ENCODE peak calls at places on chromosomes 13 and 19, in ten cellular contexts. One of them, this sample, is unnamed.

GRCh38 chr19:20067898-20068297 is 9.9 kb upstream of the ZNF90 start:
- DNase-seq in HT1080: no peak
- DNase-seq in cardiac fibroblast: no peak
- DNase-seq in foreskin fibroblast: no peak
- DNase-seq in upper lobe of right lung: no peak
- DNase-seq in ovary: no peak
- DNase-seq in NB4: no peak
- DNase-seq in NCI-H748 treated with DMSO at 0.1 percent for 48 hours: no peak
- DNase-seq in IMR-90: no peak
- DNase-seq in GM03348: no peak
- DNase-seq in this sample: no peak

GRCh38 chr13:96958286-96958891 is 35.9 kb downstream of the OXGR1 start:
- DNase-seq in HT1080: peak
- DNase-seq in cardiac fibroblast: peak
- DNase-seq in foreskin fibroblast: peak
- DNase-seq in upper lobe of right lung: no peak
- DNase-seq in ovary: no peak
- DNase-seq in NB4: peak
- DNase-seq in NCI-H748 treated with DMSO at 0.1 percent for 48 hours: peak
- DNase-seq in IMR-90: peak
- DNase-seq in GM03348: peak
- DNase-seq in this sample: no peak

GRCh38 chr19:46718157-46718933 is 1.4 kb upstream of the PRKD2 start:
- DNase-seq in HT1080: no peak
- DNase-seq in cardiac fibroblast: no peak
- DNase-seq in foreskin fibroblast: peak
- DNase-seq in upper lobe of right lung: no peak
- DNase-seq in ovary: no peak
- DNase-seq in NB4: peak
- DNase-seq in NCI-H748 treated with DMSO at 0.1 percent for 48 hours: no peak
- DNase-seq in IMR-90: no peak
- DNase-seq in GM03348: no peak
- DNase-seq in this sample: no peak

GRCh38 chr13:99191900-99192399 is 8.7 kb upstream of the UBAC2 start:
- DNase-seq in HT1080: no peak
- DNase-seq in cardiac fibroblast: peak
- DNase-seq in foreskin fibroblast: peak
- DNase-seq in upper lobe of right lung: no peak
- DNase-seq in ovary: no peak
- DNase-seq in NB4: no peak
- DNase-seq in NCI-H748 treated with DMSO at 0.1 percent for 48 hours: no peak
- DNase-seq in IMR-90: peak
- DNase-seq in GM03348: peak
- DNase-seq in this sample: no peak

GRCh38 chr19:17090501-17091074 is 15.0 kb downstream of the MYO9B start:
- DNase-seq in HT1080: no peak
- DNase-seq in cardiac fibroblast: peak
- DNase-seq in foreskin fibroblast: no peak
- DNase-seq in upper lobe of right lung: no peak
- DNase-seq in ovary: no peak
- DNase-seq in NB4: peak
- DNase-seq in NCI-H748 treated with DMSO at 0.1 percent for 48 hours: no peak
- DNase-seq in IMR-90: peak
- DNase-seq in GM03348: no peak
- DNase-seq in this sample: no peak

GRCh38 chr19:58460039-58460438 is 6.8 kb upstream of the ZNF324 start:
- DNase-seq in HT1080: no peak
- DNase-seq in cardiac fibroblast: no peak
- DNase-seq in foreskin fibroblast: no peak
- DNase-seq in upper lobe of right lung: no peak
- DNase-seq in ovary: no peak
- DNase-seq in NB4: no peak
- DNase-seq in NCI-H748 treated with DMSO at 0.1 percent for 48 hours: no peak
- DNase-seq in IMR-90: no peak
- DNase-seq in GM03348: no peak
- DNase-seq in this sample: no peak

GRCh38 chr19:17626456-17626855 is 61.7 kb downstream of the UNC13A start:
- DNase-seq in HT1080: no peak
- DNase-seq in cardiac fibroblast: no peak
- DNase-seq in foreskin fibroblast: no peak
- DNase-seq in upper lobe of right lung: no peak
- DNase-seq in ovary: no peak
- DNase-seq in NB4: no peak
- DNase-seq in NCI-H748 treated with DMSO at 0.1 percent for 48 hours: no peak
- DNase-seq in IMR-90: no peak
- DNase-seq in GM03348: no peak
- DNase-seq in this sample: no peak

GRCh38 chr13:24212674-24213073 is 52.2 kb downstream of the SPATA13 start:
- DNase-seq in HT1080: no peak
- DNase-seq in cardiac fibroblast: no peak
- DNase-seq in foreskin fibroblast: no peak
- DNase-seq in upper lobe of right lung: no peak
- DNase-seq in ovary: no peak
- DNase-seq in NB4: no peak
- DNase-seq in NCI-H748 treated with DMSO at 0.1 percent for 48 hours: no peak
- DNase-seq in IMR-90: no peak
- DNase-seq in GM03348: no peak
- DNase-seq in this sample: no peak

GRCh38 chr19:14391156-14391821 is 10.0 kb downstream of the ADGRE5 start:
- DNase-seq in HT1080: no peak
- DNase-seq in cardiac fibroblast: no peak
- DNase-seq in foreskin fibroblast: no peak
- DNase-seq in upper lobe of right lung: no peak
- DNase-seq in ovary: no peak
- DNase-seq in NB4: no peak
- DNase-seq in NCI-H748 treated with DMSO at 0.1 percent for 48 hours: no peak
- DNase-seq in IMR-90: no peak
- DNase-seq in GM03348: no peak
- DNase-seq in this sample: no peak

GRCh38 chr13:99339736-99340392 is 32.7 kb upstream of the GPR183 start:
- DNase-seq in HT1080: no peak
- DNase-seq in cardiac fibroblast: peak
- DNase-seq in foreskin fibroblast: peak
- DNase-seq in upper lobe of right lung: no peak
- DNase-seq in ovary: no peak
- DNase-seq in NB4: no peak
- DNase-seq in NCI-H748 treated with DMSO at 0.1 percent for 48 hours: no peak
- DNase-seq in IMR-90: peak
- DNase-seq in GM03348: peak
- DNase-seq in this sample: no peak

GRCh38 chr19:36213793-36214387 is 575 bp downstream of the ZNF565 start:
- DNase-seq in HT1080: no peak
- DNase-seq in cardiac fibroblast: no peak
- DNase-seq in foreskin fibroblast: no peak
- DNase-seq in upper lobe of right lung: no peak
- DNase-seq in ovary: no peak
- DNase-seq in NB4: no peak
- DNase-seq in NCI-H748 treated with DMSO at 0.1 percent for 48 hours: peak
- DNase-seq in IMR-90: peak
- DNase-seq in GM03348: no peak
- DNase-seq in this sample: no peak

GRCh38 chr19:50333737-50334617 is 4.8 kb upstream of the KCNC3 start:
- DNase-seq in HT1080: no peak
- DNase-seq in cardiac fibroblast: no peak
- DNase-seq in foreskin fibroblast: peak
- DNase-seq in upper lobe of right lung: peak
- DNase-seq in ovary: peak
- DNase-seq in NB4: no peak
- DNase-seq in NCI-H748 treated with DMSO at 0.1 percent for 48 hours: peak
- DNase-seq in IMR-90: no peak
- DNase-seq in GM03348: peak
- DNase-seq in this sample: peak

GRCh38 chr13:113919761-113920160 is 54.1 kb downstream of the C13orf46 start:
- DNase-seq in HT1080: no peak
- DNase-seq in cardiac fibroblast: no peak
- DNase-seq in foreskin fibroblast: no peak
- DNase-seq in upper lobe of right lung: no peak
- DNase-seq in ovary: no peak
- DNase-seq in NB4: no peak
- DNase-seq in NCI-H748 treated with DMSO at 0.1 percent for 48 hours: no peak
- DNase-seq in IMR-90: no peak
- DNase-seq in GM03348: no peak
- DNase-seq in this sample: no peak

GRCh38 chr19:29379257-29379986 is 146.4 kb upstream of the VSTM2B start:
- DNase-seq in HT1080: no peak
- DNase-seq in cardiac fibroblast: no peak
- DNase-seq in foreskin fibroblast: no peak
- DNase-seq in upper lobe of right lung: no peak
- DNase-seq in ovary: no peak
- DNase-seq in NB4: no peak
- DNase-seq in NCI-H748 treated with DMSO at 0.1 percent for 48 hours: no peak
- DNase-seq in IMR-90: no peak
- DNase-seq in GM03348: no peak
- DNase-seq in this sample: no peak

GRCh38 chr13:79674765-79675515 is 194.0 kb downstream of the NDFIP2 start:
- DNase-seq in HT1080: no peak
- DNase-seq in cardiac fibroblast: no peak
- DNase-seq in foreskin fibroblast: no peak
- DNase-seq in upper lobe of right lung: no peak
- DNase-seq in ovary: no peak
- DNase-seq in NB4: no peak
- DNase-seq in NCI-H748 treated with DMSO at 0.1 percent for 48 hours: no peak
- DNase-seq in IMR-90: no peak
- DNase-seq in GM03348: no peak
- DNase-seq in this sample: no peak

GRCh38 chr19:752652-753517 is 2.0 kb downstream of the MISP start:
- DNase-seq in HT1080: peak
- DNase-seq in cardiac fibroblast: peak
- DNase-seq in foreskin fibroblast: peak
- DNase-seq in upper lobe of right lung: peak
- DNase-seq in ovary: peak
- DNase-seq in NB4: peak
- DNase-seq in NCI-H748 treated with DMSO at 0.1 percent for 48 hours: no peak
- DNase-seq in IMR-90: peak
- DNase-seq in GM03348: peak
- DNase-seq in this sample: no peak

GRCh38 chr13:98509271-98510155 is 67.4 kb downstream of the STK24 start:
- DNase-seq in HT1080: peak
- DNase-seq in cardiac fibroblast: peak
- DNase-seq in foreskin fibroblast: peak
- DNase-seq in upper lobe of right lung: peak
- DNase-seq in ovary: no peak
- DNase-seq in NB4: peak
- DNase-seq in NCI-H748 treated with DMSO at 0.1 percent for 48 hours: no peak
- DNase-seq in IMR-90: peak
- DNase-seq in GM03348: peak
- DNase-seq in this sample: no peak

GRCh38 chr13:68927387-68928026 is 1180.1 kb upstream of the ATXN8OS start:
- DNase-seq in HT1080: peak
- DNase-seq in cardiac fibroblast: no peak
- DNase-seq in foreskin fibroblast: no peak
- DNase-seq in upper lobe of right lung: no peak
- DNase-seq in ovary: peak
- DNase-seq in NB4: peak
- DNase-seq in NCI-H748 treated with DMSO at 0.1 percent for 48 hours: peak
- DNase-seq in IMR-90: no peak
- DNase-seq in GM03348: no peak
- DNase-seq in this sample: no peak

GRCh38 chr13:66635526-66635925 is 594.6 kb downstream of the PCDH9 start:
- DNase-seq in HT1080: peak
- DNase-seq in cardiac fibroblast: peak
- DNase-seq in foreskin fibroblast: peak
- DNase-seq in upper lobe of right lung: no peak
- DNase-seq in ovary: no peak
- DNase-seq in NB4: no peak
- DNase-seq in NCI-H748 treated with DMSO at 0.1 percent for 48 hours: no peak
- DNase-seq in IMR-90: peak
- DNase-seq in GM03348: peak
- DNase-seq in this sample: no peak

GRCh38 chr19:6717036-6717435 is 3.4 kb downstream of the C3 start:
- DNase-seq in HT1080: no peak
- DNase-seq in cardiac fibroblast: no peak
- DNase-seq in foreskin fibroblast: no peak
- DNase-seq in upper lobe of right lung: no peak
- DNase-seq in ovary: no peak
- DNase-seq in NB4: no peak
- DNase-seq in NCI-H748 treated with DMSO at 0.1 percent for 48 hours: no peak
- DNase-seq in IMR-90: no peak
- DNase-seq in GM03348: no peak
- DNase-seq in this sample: no peak

GRCh38 chr19:46828484-46828883 is 22.2 kb downstream of the AP2S1 start:
- DNase-seq in HT1080: no peak
- DNase-seq in cardiac fibroblast: no peak
- DNase-seq in foreskin fibroblast: peak
- DNase-seq in upper lobe of right lung: no peak
- DNase-seq in ovary: no peak
- DNase-seq in NB4: no peak
- DNase-seq in NCI-H748 treated with DMSO at 0.1 percent for 48 hours: no peak
- DNase-seq in IMR-90: peak
- DNase-seq in GM03348: no peak
- DNase-seq in this sample: no peak

This sample was measured in mesothelial cell of epicardium.